ENCODE peak calls at places on chromosome 11, in ten cellular contexts. O is D721Med; D is stimulated activated naive CD4-positive, alpha-beta T cell; C is upper lobe of right lung; T is NCI-H460; X is choroid plexus epithelial cell; U is activated CD4-positive, alpha-beta memory T cell treated with anti-CD3 and anti-CD28 coated beads for 36 hours; Y is NCI-H748 treated with DMSO at 0.1 percent for 48 hours; M is adrenal gland; E is NCI-H1436. W is an unnamed sample.
A peak's percentile ranks its signal among the peaks of the same experiment; 100 is the strongest.

GRCh38 chr11:86515297-86516094 is 140.8 kb downstream of the CCDC81 start:
- DNase-seq in O (no peak), D (no peak), C (no peak), T (no peak), X (peak; percentile 82), U (no peak), Y (no peak), M (peak; percentile 52), E (no peak), W (peak; percentile 50)

GRCh38 chr11:65537620-65538231 is 12.8 kb downstream of the SCYL1 start:
- DNase-seq in O (peak; percentile 88), D (no peak), C (no peak), T (no peak), X (no peak), U (no peak), Y (no peak), M (no peak), E (no peak), W (no peak)

GRCh38 chr11:135033545-135033944 is 621.5 kb upstream of the B3GAT1 start:
- DNase-seq in O (no peak), D (no peak), C (no peak), T (no peak), X (peak; percentile 50), U (no peak), Y (no peak), M (no peak), E (no peak), W (peak; percentile 53)

GRCh38 chr11:81377418-81377817 is 1356.2 kb downstream of the FAM181B start:
- DNase-seq in O (no peak), D (no peak), C (no peak), T (no peak), X (no peak), U (no peak), Y (no peak), M (no peak), E (no peak), W (no peak)

GRCh38 chr11:83063073-83063754 is 8.5 kb downstream of the RAB30 start:
- DNase-seq in O (no peak), D (no peak), C (no peak), T (no peak), X (peak; percentile 62), U (peak; percentile 28), Y (no peak), M (peak; percentile 64), E (no peak), W (no peak)

GRCh38 chr11:99320769-99321290 is 300.1 kb downstream of the CNTN5 start:
- DNase-seq in O (no peak), D (no peak), C (no peak), T (no peak), X (no peak), U (no peak), Y (no peak), M (no peak), E (no peak), W (no peak)

GRCh38 chr11:1161410-1162152 is 3.8 kb downstream of the MUC5AC start:
- DNase-seq in O (no peak), D (no peak), C (peak; percentile 46), T (no peak), X (no peak), U (no peak), Y (no peak), M (no peak), E (no peak), W (no peak)

GRCh38 chr11:2569321-2569721 is 124.5 kb downstream of the KCNQ1 start:
- DNase-seq in O (no peak), D (no peak), C (peak; percentile 52), T (no peak), X (no peak), U (no peak), Y (no peak), M (no peak), E (no peak), W (no peak)

GRCh38 chr11:97894978-97895377 is 1125.8 kb upstream of the CNTN5 start:
- DNase-seq in O (no peak), D (no peak), C (no peak), T (no peak), X (no peak), U (no peak), Y (no peak), M (no peak), E (no peak), W (no peak)

GRCh38 chr11:117851091-117851490 is 25.4 kb downstream of the FXYD6 start:
- DNase-seq in O (no peak), D (no peak), C (no peak), T (no peak), X (peak; percentile 92), U (no peak), Y (no peak), M (no peak), E (no peak), W (no peak)

GRCh38 chr11:8934735-8935478 is 2.2 kb upstream of the C11orf16 start:
- DNase-seq in O (peak; percentile 56), D (no peak), C (no peak), T (peak; percentile 40), X (peak; percentile 72), U (no peak), Y (no peak), M (peak; percentile 29), E (no peak), W (no peak)

GRCh38 chr11:100991541-100991940 is 138.1 kb downstream of the PGR start:
- DNase-seq in O (no peak), D (no peak), C (no peak), T (no peak), X (peak; percentile 39), U (no peak), Y (no peak), M (no peak), E (no peak), W (no peak)

GRCh38 chr11:37105456-37105855 is 507.4 kb upstream of the RAG2 start:
- DNase-seq in O (no peak), D (no peak), C (no peak), T (no peak), X (no peak), U (no peak), Y (no peak), M (no peak), E (no peak), W (no peak)

GRCh38 chr11:27158763-27159679 is 118.4 kb downstream of the BBOX1 start:
- DNase-seq in O (peak; percentile 21), D (no peak), C (no peak), T (peak; percentile 55), X (peak; percentile 90), U (peak; percentile 17), Y (peak; percentile 30), M (peak; percentile 63), E (peak; percentile 30), W (peak; percentile 74)

GRCh38 chr11:129701706-129702105 is 113.9 kb upstream of the TMEM45B start:
- DNase-seq in O (no peak), D (no peak), C (no peak), T (no peak), X (no peak), U (no peak), Y (no peak), M (no peak), E (no peak), W (no peak)

GRCh38 chr11:101880208-101880607 is 34.6 kb upstream of the CEP126 start:
- DNase-seq in O (no peak), D (no peak), C (no peak), T (peak; percentile 35), X (peak; percentile 91), U (no peak), Y (peak; percentile 5), M (no peak), E (peak; percentile 12), W (no peak)

GRCh38 chr11:40166892-40167291 is 1292.6 kb downstream of the LRRC4C start:
- DNase-seq in O (no peak), D (no peak), C (no peak), T (no peak), X (peak; percentile 1), U (no peak), Y (no peak), M (no peak), E (no peak), W (no peak)

GRCh38 chr11:57426754-57427691 is at the start of gene SLC43A3:
- DNase-seq in O (no peak), D (peak; percentile 26), C (peak; percentile 89), T (no peak), X (peak; percentile 66), U (peak; percentile 87), Y (no peak), M (peak; percentile 86), E (peak; percentile 50), W (peak; percentile 27)

GRCh38 chr11:23112987-23113886 is 253.0 kb upstream of the CCDC179 start:
- DNase-seq in O (no peak), D (no peak), C (no peak), T (peak; percentile 19), X (peak; percentile 73), U (no peak), Y (peak; percentile 68), M (peak; percentile 25), E (peak; percentile 29), W (no peak)

GRCh38 chr11:75786101-75786736 is 17.6 kb downstream of the DGAT2 start:
- DNase-seq in O (no peak), D (no peak), C (peak; percentile 67), T (no peak), X (no peak), U (no peak), Y (no peak), M (no peak), E (no peak), W (no peak)

GRCh38 chr11:1695548-1696108 is 1.4 kb upstream of the KRTAP5-6 start:
- DNase-seq in O (no peak), D (no peak), C (no peak), T (no peak), X (no peak), U (no peak), Y (no peak), M (no peak), E (no peak), W (no peak)

GRCh38 chr11:68297812-68298658 is 14.4 kb upstream of the LRP5 start:
- DNase-seq in O (peak; percentile 60), D (peak; percentile 68), C (peak; percentile 90), T (peak; percentile 56), X (peak; percentile 71), U (peak; percentile 81), Y (peak; percentile 17), M (peak; percentile 69), E (peak; percentile 35), W (peak; percentile 54)

GRCh38 chr11:128695539-128696221 is 1.8 kb downstream of the FLI1 start:
- DNase-seq in O (no peak), D (no peak), C (no peak), T (no peak), X (peak; percentile 53), U (peak; percentile 55), Y (no peak), M (peak; percentile 74), E (no peak), W (peak; percentile 48)

GRCh38 chr11:12020546-12020945 is 12.1 kb upstream of the DKK3 start:
- DNase-seq in O (no peak), D (no peak), C (no peak), T (no peak), X (no peak), U (no peak), Y (no peak), M (no peak), E (no peak), W (no peak)

GRCh38 chr11:121643530-121644512 is 191.1 kb upstream of the SORL1-AS1 start:
- DNase-seq in O (no peak), D (no peak), C (no peak), T (no peak), X (no peak), U (no peak), Y (peak; percentile 12), M (no peak), E (no peak), W (no peak)

GRCh38 chr11:46277313-46277622 is 194 bp upstream of the CREB3L1 start:
- DNase-seq in O (peak; percentile 84), D (no peak), C (no peak), T (no peak), X (peak; percentile 70), U (no peak), Y (no peak), M (no peak), E (no peak), W (no peak)

GRCh38 chr11:69361048-69361447 is 67.1 kb downstream of the MYEOV start:
- DNase-seq in O (no peak), D (no peak), C (no peak), T (no peak), X (no peak), U (no peak), Y (no peak), M (no peak), E (no peak), W (no peak)

GRCh38 chr11:69603978-69604524 is 36.9 kb upstream of the CCND1 start:
- DNase-seq in O (no peak), D (no peak), C (no peak), T (no peak), X (no peak), U (no peak), Y (no peak), M (no peak), E (no peak), W (no peak)

W was measured in putamen.